ENCODE peak calls at places on chromosome 15, in four cellular contexts. W is gastrocnemius medialis, Y is tibial nerve, X is neural progenitor cell. E is an unnamed sample. For H3K4me1, the result is how much of the 10 kb centered on the place peaks cover.

GRCh38 chr15:81779181-81779580 is 266.6 kb downstream of the MEX3B start:
- DNase-seq in X (no peak), Y (no peak), W (no peak), E (no peak)

GRCh38 chr15:53197426-53197839 is 407.3 kb upstream of the ONECUT1 start:
- DNase-seq in W (peak), Y (peak), X (peak), E (peak)

GRCh38 chr15:100275641-100276040 is 66.1 kb downstream of the ADAMTS17 start:
- DNase-seq in Y (no peak), X (no peak), W (no peak), E (no peak)

GRCh38 chr15:36364377-36364776 is 215.0 kb upstream of the CDIN1 start:
- DNase-seq in W (no peak), X (no peak), Y (no peak), E (no peak)

GRCh38 chr15:99105516-99106341 is 849 bp downstream of the SYNM start:
- DNase-seq in Y (no peak), W (peak), X (peak), E (peak)

GRCh38 chr15:62280625-62281024 is 115.5 kb upstream of the C2CD4B start:
- DNase-seq in W (no peak), X (no peak), Y (no peak), E (no peak)

GRCh38 chr15:73991726-73992593 is at the start of gene STOML1:
- DNase-seq in W (peak), Y (peak), X (peak), E (peak)

GRCh38 chr15:88194162-88194561 is 62.4 kb downstream of the NTRK3 start:
- DNase-seq in X (no peak), Y (no peak), W (no peak), E (no peak)

GRCh38 chr15:79311901-79312553 is 1.1 kb downstream of the TMED3 start:
- DNase-seq in X (no peak), Y (no peak), W (no peak), E (no peak)

GRCh38 chr15:61099030-61099800 is 129.9 kb downstream of the RORA start:
- DNase-seq in X (no peak), Y (no peak), W (no peak), E (no peak)

GRCh38 chr15:52180196-52180835 is 10.9 kb downstream of the GNB5 start:
- DNase-seq in W (no peak), Y (no peak), X (peak), E (no peak)

GRCh38 chr15:74618841-74619596 is 3.4 kb downstream of the CLK3 start:
- DNase-seq in X (no peak), Y (no peak), W (no peak), E (no peak)

GRCh38 chr15:68440136-68440535 is 8.2 kb upstream of the ITGA11 start:
- DNase-seq in X (no peak), Y (no peak), W (no peak), E (no peak)

GRCh38 chr15:32646304-32646703 is 4.8 kb downstream of the SCG5 start:
- DNase-seq in Y (no peak), X (no peak), W (no peak), E (no peak)

GRCh38 chr15:85993116-85993515 is 86.6 kb upstream of the AGBL1 start:
- DNase-seq in W (no peak), Y (no peak), X (no peak), E (no peak)

GRCh38 chr15:68658151-68658550 is 79.4 kb downstream of the CORO2B start:
- DNase-seq in Y (no peak), W (no peak), X (no peak), E (no peak)

GRCh38 chr15:74043425-74044266 is 38.7 kb downstream of the GOLGA6A start:
- DNase-seq in W (no peak), X (no peak), Y (no peak), E (no peak)

GRCh38 chr15:23566070-23567050 is 886 bp downstream of the MKRN3 start:
- DNase-seq in W (no peak), Y (no peak), X (no peak), E (no peak)

GRCh38 chr15:71117906-71118305 is 2.6 kb downstream of the THSD4 start:
- DNase-seq in X (no peak), W (no peak), Y (no peak), E (no peak)

GRCh38 chr15:78006567-78007205 is 70.8 kb downstream of the TBC1D2B start:
- DNase-seq in W (no peak), X (no peak), Y (no peak), E (no peak)

GRCh38 chr15:50996641-50997040 is 88.2 kb downstream of the AP4E1 start:
- DNase-seq in X (no peak), W (no peak), Y (no peak), E (no peak)

GRCh38 chr15:33197636-33198035 is 3.1 kb upstream of the FMN1 start:
- DNase-seq in X (no peak), W (no peak), Y (no peak), E (no peak)

GRCh38 chr15:67972377-67972776 is 81.7 kb upstream of the PIAS1 start:
- DNase-seq in X (no peak), Y (no peak), W (no peak), E (no peak)

GRCh38 chr15:46312133-46312740 is 677.4 kb downstream of the SQOR start:
- DNase-seq in W (no peak), Y (peak), X (peak), E (peak)

GRCh38 chr15:33293619-33294309 is 17.0 kb upstream of the RYR3 start:
- DNase-seq in Y (no peak), W (no peak), X (no peak), E (no peak)

GRCh38 chr15:55564347-55565145 is 23.6 kb downstream of the PYGO1 start:
- DNase-seq in W (no peak), X (peak), Y (no peak), E (no peak)

GRCh38 chr15:56491110-56491722 is 26.3 kb upstream of the MNS1 start:
- DNase-seq in W (peak), Y (peak), X (peak), E (no peak)

GRCh38 chr15:26421065-26421464 is 351.8 kb downstream of the GABRB3 start:
- DNase-seq in Y (no peak), W (no peak), X (no peak), E (no peak)

GRCh38 chr15:58052334-58052733 is 13.2 kb downstream of the ALDH1A2 start:
- DNase-seq in X (no peak), Y (no peak), W (no peak), E (no peak)

GRCh38 chr15:91517491-91518200 is 335.9 kb upstream of the SLCO3A1 start:
- DNase-seq in Y (no peak), W (no peak), X (no peak), E (no peak)

GRCh38 chr15:48695835-48696573 is 50.5 kb upstream of the FBN1 start:
- DNase-seq in Y (no peak), W (no peak), X (no peak), E (no peak)

GRCh38 chr15:67715166-67715565 is 110.1 kb upstream of the SKOR1 start:
- DNase-seq in W (no peak), X (no peak), Y (no peak), E (no peak)

GRCh38 chr15:78205856-78206255 is 28.5 kb downstream of the ACSBG1 start:
- DNase-seq in X (no peak), W (no peak), Y (no peak), E (no peak)

GRCh38 chr15:87154771-87155170 is 1075.1 kb downstream of the AGBL1 start:
- DNase-seq in X (no peak), W (no peak), Y (no peak), E (no peak)
- H3K27ac ChIP-seq in X (no peak), W (no peak), Y (no peak), E (no peak)

DNA sequence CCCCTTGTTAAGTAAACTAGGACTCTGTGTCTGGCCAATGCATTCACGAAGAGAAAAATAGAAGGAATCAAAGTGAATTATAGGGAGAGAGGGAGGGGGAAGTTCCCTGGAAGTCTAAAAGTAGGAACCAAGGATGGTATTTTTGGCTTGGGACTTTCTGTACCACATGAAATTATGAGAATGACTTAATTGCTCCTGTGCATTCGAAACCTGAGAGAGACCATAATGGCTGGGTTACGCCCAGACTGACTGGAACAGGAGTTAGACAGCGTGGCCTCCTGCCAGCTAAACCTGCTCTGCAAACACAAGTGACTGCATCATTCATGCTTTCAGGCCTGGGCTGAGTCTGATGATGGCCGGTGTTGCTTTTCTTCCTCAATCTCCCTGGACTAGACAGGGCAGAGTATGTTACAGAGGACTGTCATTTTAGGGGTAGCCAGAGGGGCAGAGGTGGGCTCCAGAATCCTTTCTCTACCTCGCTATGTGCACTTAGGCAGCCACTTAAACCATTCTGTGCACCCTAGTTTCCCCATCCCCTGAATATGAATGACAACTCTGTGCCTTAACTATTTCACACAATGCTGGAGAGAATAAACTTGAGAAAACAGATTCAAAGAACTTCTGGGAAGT is 58.9 kb downstream of the MYO1E start:
- DNase-seq in W (peak), Y (peak), X (no peak), E (peak)
- H3K4me1 ChIP-seq in W (under half), Y (under half), X (under half), E (under half)

DNA sequence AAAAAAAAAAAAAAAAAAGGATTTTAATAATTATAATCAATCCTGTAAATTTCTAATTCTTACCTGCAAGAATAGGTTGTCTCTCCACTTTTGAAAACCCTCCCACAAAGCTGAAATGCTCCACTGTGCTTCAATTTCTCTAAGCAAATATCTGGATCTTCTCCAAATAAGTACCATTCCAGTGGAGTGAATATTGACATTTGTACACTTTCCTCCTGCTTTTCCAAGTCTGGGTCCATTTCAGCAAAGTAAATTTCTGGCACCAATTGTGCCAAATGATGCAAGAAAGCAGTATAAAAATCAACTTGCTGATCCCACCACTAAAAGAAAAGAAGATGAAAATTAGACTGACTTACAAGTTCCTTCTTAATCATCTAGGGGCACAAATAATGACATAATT is 19.9 kb downstream of the UBR1 start:
- DNase-seq in Y (no peak), X (no peak), W (no peak), E (no peak)
- TF ChIP-seq CTCF in Y (no peak), X (no peak), W (no peak), E (no peak)

GRCh38 chr15:64647367-64647766 is 128.0 kb downstream of the RBPMS2 start:
- DNase-seq in W (no peak), X (no peak), Y (no peak), E (no peak)
- H3K27ac ChIP-seq in W (no peak), X (no peak), Y (no peak), E (no peak)

DNA sequence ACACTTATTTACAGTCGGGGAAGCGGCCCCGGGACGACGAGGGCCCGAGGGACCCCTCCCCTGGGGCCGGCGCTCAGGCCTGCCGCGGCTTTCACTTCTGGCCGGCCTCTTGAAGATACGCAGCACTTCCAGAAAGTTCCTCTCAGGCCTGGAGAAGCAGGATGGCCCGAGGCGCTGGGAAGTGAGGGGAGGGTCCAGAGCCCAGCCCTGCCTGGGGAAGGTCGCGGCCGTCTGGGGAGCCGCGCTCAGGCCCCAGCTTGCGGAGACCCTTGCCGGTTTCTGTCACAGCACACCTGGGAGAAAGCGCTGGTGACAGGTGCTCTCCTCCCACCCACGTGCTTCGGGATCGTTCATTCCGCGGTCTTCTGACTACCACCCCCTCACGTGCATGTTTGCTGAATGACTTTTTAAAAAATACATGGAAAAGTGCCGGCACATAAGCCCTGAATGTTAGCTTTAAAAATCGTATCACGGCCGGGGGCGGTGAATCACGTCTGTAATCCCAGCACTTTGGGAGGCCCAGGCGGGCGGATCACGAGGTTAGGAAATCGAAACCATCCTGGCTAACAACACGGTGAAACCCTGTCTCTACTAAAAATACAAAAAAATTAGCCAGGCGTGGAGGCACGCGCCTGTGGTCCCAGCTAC is 726 bp upstream of the TM2D3 start:
- DNase-seq in X (no peak), Y (no peak), W (no peak), E (peak)
- H3K4me1 ChIP-seq in X (under half), Y (under half), W (under half), E (under half)

GRCh38 chr15:39462691-39463090 is 118.2 kb upstream of the THBS1 start:
- DNase-seq in Y (no peak), X (no peak), W (no peak), E (no peak)

GRCh38 chr15:39468341-39468740 is 112.5 kb upstream of the THBS1 start:
- DNase-seq in X (no peak), W (no peak), Y (no peak), E (peak)

GRCh38 chr15:39465843-39466242 is 115.0 kb upstream of the THBS1 start:
- DNase-seq in Y (no peak), W (no peak), X (no peak), E (no peak)

GRCh38 chr15:39468828-39469227 is 112.1 kb upstream of the THBS1 start:
- DNase-seq in Y (no peak), W (no peak), X (no peak), E (no peak)

DNA sequence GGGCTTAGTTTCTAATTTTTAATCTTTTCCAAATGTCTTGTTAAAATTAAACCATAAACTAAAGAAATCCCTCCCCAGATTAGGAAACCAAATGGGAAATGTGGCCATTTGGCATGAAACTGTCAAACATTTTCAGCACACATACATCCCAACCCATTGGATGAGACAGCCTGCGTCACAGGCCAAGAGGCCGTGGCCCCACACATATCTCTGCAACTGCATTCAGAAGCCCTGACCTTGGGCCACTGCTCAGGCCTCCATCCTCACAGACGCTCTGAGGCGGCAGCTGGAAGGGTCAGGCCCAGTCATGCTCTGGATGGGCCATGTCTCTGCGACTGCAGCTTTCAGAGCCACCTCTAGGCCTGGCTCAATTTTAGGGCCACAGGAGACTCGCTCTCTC is 114.5 kb upstream of the THBS1 start:
- DNase-seq in X (no peak), W (peak), Y (no peak), E (peak)
- TF ChIP-seq CTCF in X (no peak), W (no peak), Y (no peak), E (no peak)

GRCh38 chr15:90159213-90159612 is 41.9 kb upstream of the SEMA4B start:
- DNase-seq in X (peak), W (no peak), Y (no peak), E (no peak)

GRCh38 chr15:90151989-90152645 is 49.0 kb upstream of the SEMA4B start:
- DNase-seq in Y (no peak), X (peak), W (no peak), E (no peak)

GRCh38 chr15:90153658-90154057 is 47.5 kb upstream of the SEMA4B start:
- DNase-seq in W (no peak), X (no peak), Y (no peak), E (no peak)

GRCh38 chr15:90154246-90154645 is 46.9 kb upstream of the SEMA4B start:
- DNase-seq in Y (no peak), W (no peak), X (no peak), E (no peak)

DNA sequence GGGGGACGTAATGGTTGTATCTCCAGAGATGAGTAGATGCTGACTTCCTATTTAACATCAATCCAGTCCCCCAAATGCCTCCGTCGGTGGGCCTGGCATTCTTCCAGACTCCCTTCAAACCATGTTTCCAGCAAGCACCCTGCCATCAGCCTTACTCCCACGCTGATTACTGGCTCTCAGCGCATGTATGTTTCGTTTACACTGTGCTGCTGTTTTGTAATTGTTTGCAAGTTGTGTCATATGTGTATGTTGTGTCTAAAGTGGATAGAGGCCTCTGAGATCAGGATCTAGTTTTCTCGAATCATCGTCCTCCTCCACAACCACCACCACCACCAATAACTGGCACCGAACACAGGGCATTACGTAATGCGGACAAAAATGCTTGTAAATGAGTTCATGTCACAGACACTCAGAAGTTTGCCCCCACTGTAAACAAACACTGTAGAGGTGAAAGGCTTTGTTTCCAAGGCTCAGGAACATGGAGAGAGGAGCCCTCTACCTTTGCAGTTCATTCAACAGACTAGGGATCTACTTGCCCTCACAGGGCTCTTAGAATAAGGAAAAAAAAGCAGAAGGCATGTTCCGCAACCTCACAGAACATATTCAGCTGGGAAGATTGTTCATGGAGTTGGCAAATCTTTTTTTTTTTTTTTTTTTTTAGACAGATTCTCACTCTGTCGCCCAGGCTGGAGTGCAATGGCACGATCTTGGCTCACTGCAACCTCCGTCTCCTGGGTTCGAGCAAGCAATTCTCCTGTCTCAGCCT is 46.1 kb upstream of the SEMA4B start:
- DNase-seq in W (no peak), Y (no peak), X (no peak), E (no peak)
- H3K27ac ChIP-seq in W (no peak), Y (no peak), X (no peak), E (no peak)

GRCh38 chr15:31328999-31329639 is 2.5 kb downstream of the KLF13 start:
- DNase-seq in Y (no peak), W (no peak), X (peak), E (no peak)
- H3K4me1 ChIP-seq in Y (under half), W (half or more), X (under half), E (half or more)

GRCh38 chr15:76905855-76906254 is 715 bp upstream of the SCAPER start:
- DNase-seq in X (no peak), W (no peak), Y (no peak), E (no peak)

GRCh38 chr15:76905013-76905839 is at the start of gene SCAPER:
- DNase-seq in W (peak), Y (peak), X (peak), E (peak)

GRCh38 chr15:76901965-76902364 is 3.2 kb downstream of the SCAPER start:
- DNase-seq in Y (no peak), W (no peak), X (no peak), E (no peak)

GRCh38 chr15:76904461-76905012 is 603 bp downstream of the SCAPER start:
- DNase-seq in W (peak), Y (peak), X (peak), E (no peak)

GRCh38 chr15:76903251-76903681 is 1.9 kb downstream of the SCAPER start:
- DNase-seq in Y (no peak), W (no peak), X (peak), E (no peak)
- TF ChIP-seq CTCF in Y (peak), W (peak), X (peak), E (peak)

GRCh38 chr15:47661661-47662180 is 55.6 kb upstream of the SEMA6D start:
- DNase-seq in Y (no peak), X (no peak), W (no peak), E (no peak)

DNA sequence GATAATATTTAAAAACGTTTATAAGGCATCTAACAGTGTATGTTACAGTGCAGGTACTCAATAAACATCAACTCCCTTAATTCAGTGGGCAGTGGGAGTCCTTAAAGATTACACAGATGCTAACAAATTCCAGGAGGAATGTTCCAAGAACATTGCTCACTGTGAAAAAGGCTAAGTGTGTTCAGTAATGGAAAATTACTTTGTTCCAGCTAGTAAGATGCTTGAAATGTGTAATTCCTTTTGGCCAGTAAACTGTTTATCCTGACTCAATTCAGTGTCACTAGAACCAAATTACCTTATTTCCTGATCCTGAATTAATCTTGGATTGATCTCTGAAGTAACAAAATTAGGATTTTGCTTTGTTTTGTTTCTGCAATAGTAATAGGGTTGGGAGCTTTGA is 54.2 kb upstream of the SEMA6D start:
- DNase-seq in W (no peak), X (no peak), Y (no peak), E (no peak)
- H3K27ac ChIP-seq in W (no peak), X (no peak), Y (no peak), E (no peak)